ENCODE peak calls at places on chromosomes 3 and 15, in eight cellular contexts. F is breast epithelium, J is neuronal stem cell, B is heart right ventricle, T is cardiac muscle cell, X is IMR-90, W is body of pancreas, S is dorsolateral prefrontal cortex. K is an unnamed sample.

GRCh38 chr3:38117748-38118420 is 19.0 kb downstream of the ACAA1 start:
- DNase-seq in F (peak; percentile 72), J (no peak), B (peak; percentile 62), T (peak; percentile 69), X (peak; percentile 55), W (peak; percentile 71), S (peak; percentile 19), K (peak; percentile 78)

GRCh38 chr3:65844370-65844769 is 194.3 kb downstream of the MAGI1 start:
- DNase-seq in F (no peak), J (no peak), B (no peak), T (no peak), X (no peak), W (no peak), S (no peak), K (no peak)

GRCh38 chr3:143216709-143217182 is 97.2 kb downstream of the CHST2 start:
- DNase-seq in F (no peak), J (no peak), B (no peak), T (peak; percentile 35), X (no peak), W (no peak), S (no peak), K (no peak)

GRCh38 chr15:87739866-87740265 is 516.7 kb downstream of the NTRK3 start:
- DNase-seq in F (no peak), J (no peak), B (no peak), T (peak; percentile 20), X (peak; percentile 27), W (no peak), S (no peak), K (no peak)

GRCh38 chr15:51128701-51129100 is 34.0 kb upstream of the TNFAIP8L3 start:
- DNase-seq in F (no peak), J (no peak), B (no peak), T (no peak), X (peak; percentile 22), W (no peak), S (no peak), K (no peak)

GRCh38 chr3:152352559-152352958 is 83.8 kb downstream of the MBNL1 start:
- DNase-seq in F (no peak), J (no peak), B (no peak), T (no peak), X (no peak), W (no peak), S (no peak), K (no peak)

GRCh38 chr3:129313415-129313982 is 34.8 kb downstream of the HMCES start:
- DNase-seq in F (no peak), J (no peak), B (no peak), T (no peak), X (peak; percentile 9), W (peak; percentile 33), S (no peak), K (peak; percentile 33)

GRCh38 chr3:116930786-116931185 is 221.2 kb downstream of the TUSC7 start:
- DNase-seq in F (no peak), J (no peak), B (no peak), T (no peak), X (peak; percentile 28), W (no peak), S (no peak), K (no peak)

GRCh38 chr3:178625053-178625600 is 88.9 kb downstream of the KCNMB2 start:
- DNase-seq in F (no peak), J (no peak), B (no peak), T (no peak), X (no peak), W (no peak), S (no peak), K (no peak)

GRCh38 chr3:45546636-45547201 is 47.8 kb upstream of the LIMD1 start:
- DNase-seq in F (no peak), J (peak; percentile 45), B (no peak), T (no peak), X (no peak), W (no peak), S (no peak), K (peak; percentile 47)

GRCh38 chr3:24687646-24688045 is 193.0 kb upstream of the THRB start:
- DNase-seq in F (no peak), J (no peak), B (no peak), T (no peak), X (no peak), W (no peak), S (no peak), K (no peak)

GRCh38 chr15:33735637-33736247 is 232.6 kb upstream of the CHRM5 start:
- DNase-seq in F (no peak), J (peak; percentile 6), B (no peak), T (peak; percentile 62), X (peak; percentile 41), W (no peak), S (no peak), K (peak; percentile 48)

GRCh38 chr3:59876533-59877062 is 826.8 kb upstream of the CFAP20DC start:
- DNase-seq in F (no peak), J (no peak), B (no peak), T (no peak), X (no peak), W (no peak), S (no peak), K (no peak)

GRCh38 chr3:1971780-1972179 is 126.9 kb upstream of the CNTN4 start:
- DNase-seq in F (no peak), J (no peak), B (no peak), T (no peak), X (no peak), W (no peak), S (no peak), K (no peak)

GRCh38 chr3:44355634-44356033 is 17.1 kb downstream of the TCAIM start:
- DNase-seq in F (no peak), J (no peak), B (no peak), T (peak; percentile 90), X (peak; percentile 91), W (no peak), S (no peak), K (no peak)

GRCh38 chr3:43223670-43224364 is 62.5 kb upstream of the SNRK start:
- DNase-seq in F (no peak), J (no peak), B (no peak), T (peak; percentile 40), X (peak; percentile 27), W (no peak), S (no peak), K (no peak)

GRCh38 chr15:78914027-78914764 is 30.6 kb downstream of the CTSH start:
- DNase-seq in F (no peak), J (no peak), B (no peak), T (no peak), X (no peak), W (peak; percentile 32), S (peak; percentile 35), K (peak; percentile 54)

GRCh38 chr3:61714225-61714624 is 152.9 kb downstream of the PTPRG start:
- DNase-seq in F (no peak), J (no peak), B (no peak), T (no peak), X (no peak), W (no peak), S (no peak), K (no peak)

GRCh38 chr3:170585008-170585936 is 603 bp downstream of the SLC7A14 start:
- DNase-seq in F (no peak), J (no peak), B (no peak), T (no peak), X (peak; percentile 11), W (no peak), S (peak; percentile 25), K (peak; percentile 28)

GRCh38 chr3:169526246-169526645 is 137.3 kb downstream of the MECOM start:
- DNase-seq in F (no peak), J (no peak), B (no peak), T (no peak), X (peak; percentile 1), W (no peak), S (no peak), K (no peak)

GRCh38 chr3:127418560-127419099 is 130.8 kb upstream of the PRR20G start:
- DNase-seq in F (no peak), J (no peak), B (no peak), T (no peak), X (no peak), W (no peak), S (no peak), K (no peak)
- H3K27me3 ChIP-seq in F (no peaks in the 10 kb centered on the region), J (no peaks in the 10 kb centered on the region), B (peaks cover 94% of the 10 kb centered on the region), T (no peaks in the 10 kb centered on the region), X (peaks cover 36% of the 10 kb centered on the region), W (no peaks in the 10 kb centered on the region), S (peaks cover 6% of the 10 kb centered on the region), K (no peaks in the 10 kb centered on the region)

GRCh38 chr15:89458440-89458839 is 37.9 kb downstream of the RHCG start:
- DNase-seq in F (no peak), J (no peak), B (no peak), T (no peak), X (no peak), W (no peak), S (no peak), K (no peak)
- H3K27ac ChIP-seq in F (no peak overlapping the region), J (no peak overlapping the region), B (no peak overlapping the region), T (no peak overlapping the region), X (no peak overlapping the region), W (no peak overlapping the region), S (no peak overlapping the region), K (no peak overlapping the region)

DNA sequence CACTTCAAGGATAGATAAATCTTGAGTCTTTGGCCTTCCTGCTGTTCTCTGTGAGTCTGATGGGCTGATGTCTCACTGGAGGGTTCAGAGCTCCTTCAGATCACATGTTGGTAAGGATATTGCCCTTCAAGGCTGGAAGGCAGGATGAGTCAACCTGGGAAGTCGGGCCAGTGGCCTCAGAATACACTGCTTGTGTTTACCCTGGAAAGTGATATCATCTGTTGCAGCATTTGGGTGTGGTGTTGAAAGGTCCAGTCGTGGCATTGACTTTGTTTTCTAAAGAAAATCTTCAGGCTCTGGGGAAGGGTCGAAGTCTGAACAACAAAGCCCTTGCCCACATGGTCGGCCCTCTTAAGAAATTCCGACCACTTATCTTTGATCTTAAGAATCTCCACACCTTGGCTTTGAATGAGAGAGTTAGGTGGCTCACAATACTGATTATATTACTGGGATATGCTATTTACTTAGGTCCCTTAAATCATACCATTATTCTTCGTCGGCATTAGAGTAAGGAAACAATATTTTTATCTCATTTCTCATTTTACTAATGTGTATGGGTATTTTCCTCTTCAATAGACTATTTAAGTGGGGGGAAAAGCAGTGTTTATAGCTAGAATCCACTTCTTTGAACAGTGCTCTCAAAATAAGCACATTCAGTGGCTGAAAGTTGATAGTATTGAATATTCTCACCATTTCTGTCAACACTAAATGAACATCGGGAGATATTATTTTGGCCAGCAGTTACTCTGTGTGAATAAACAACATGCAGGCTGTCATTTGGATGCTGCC is 303.9 kb upstream of the RASGRP1 start:
- DNase-seq in F (no peak), J (no peak), B (no peak), T (peak; percentile 72), X (peak; percentile 94), W (no peak), S (no peak), K (no peak)
- H3K4me3 ChIP-seq in F (no peak overlapping the region), J (no peak overlapping the region), B (no peak overlapping the region), T (no peak overlapping the region), X (no peak overlapping the region), W (no peak overlapping the region), S (no peak overlapping the region), K (no peak overlapping the region)

GRCh38 chr3:10517616-10518015 is 12.2 kb upstream of the ATP2B2 start:
- DNase-seq in F (peak; percentile 14), J (no peak), B (no peak), T (no peak), X (no peak), W (no peak), S (no peak), K (peak; percentile 2)
- H3K27me3 ChIP-seq in F (no peaks in the 10 kb centered on the region), J (peaks cover 38% of the 10 kb centered on the region), B (no peaks in the 10 kb centered on the region), T (no peaks in the 10 kb centered on the region), X (peaks cover 25% of the 10 kb centered on the region), W (no peaks in the 10 kb centered on the region), S (no peaks in the 10 kb centered on the region), K (no peaks in the 10 kb centered on the region)

GRCh38 chr15:84671211-84671610 is 13.2 kb upstream of the NMB start:
- DNase-seq in F (no peak), J (no peak), B (no peak), T (peak; percentile 89), X (peak; percentile 87), W (no peak), S (no peak), K (no peak)
- H3K27ac ChIP-seq in F (peak overlapping the region; percentile 50), J (no peak overlapping the region), B (no peak overlapping the region), T (no peak overlapping the region), X (no peak overlapping the region), W (no peak overlapping the region), S (no peak overlapping the region), K (no peak overlapping the region)

K was measured in WERI-Rb-1.